ENCODE peak calls at places on chromosome 16, in seven cellular contexts. One of them, this sample, is unnamed.

GRCh38 chr16:53209489-53209888 is 154.7 kb downstream of the CHD9 start:
- DNase-seq in osteoblast: no peak
- DNase-seq in foreskin fibroblast: no peak
- DNase-seq in tibial artery: no peak
- DNase-seq in colonic mucosa: no peak
- DNase-seq in brain microvascular endothelial cell: no peak
- DNase-seq in lower leg skin: no peak
- DNase-seq in this sample: no peak

GRCh38 chr16:81369888-81370504 is 55.2 kb downstream of the GAN start:
- DNase-seq in foreskin fibroblast: no peak
- DNase-seq in osteoblast: no peak
- DNase-seq in brain microvascular endothelial cell: no peak
- DNase-seq in lower leg skin: no peak
- DNase-seq in tibial artery: no peak
- DNase-seq in colonic mucosa: no peak
- DNase-seq in this sample: no peak

GRCh38 chr16:68642436-68643064 is 2.6 kb upstream of the CDH3 start:
- DNase-seq in lower leg skin: no peak
- DNase-seq in foreskin fibroblast: peak; percentile 13
- DNase-seq in brain microvascular endothelial cell: peak; percentile 19
- DNase-seq in colonic mucosa: no peak
- DNase-seq in tibial artery: no peak
- DNase-seq in osteoblast: peak; percentile 82
- DNase-seq in this sample: no peak

GRCh38 chr16:30142672-30143346 is 19.8 kb upstream of the MAPK3 start:
- DNase-seq in brain microvascular endothelial cell: no peak
- DNase-seq in tibial artery: no peak
- DNase-seq in osteoblast: no peak
- DNase-seq in foreskin fibroblast: no peak
- DNase-seq in lower leg skin: no peak
- DNase-seq in colonic mucosa: no peak
- DNase-seq in this sample: no peak

GRCh38 chr16:1494129-1494640 is 1.0 kb downstream of the TELO2 start:
- DNase-seq in osteoblast: peak; percentile 100
- DNase-seq in tibial artery: peak; percentile 81
- DNase-seq in foreskin fibroblast: peak; percentile 81
- DNase-seq in colonic mucosa: peak; percentile 31
- DNase-seq in brain microvascular endothelial cell: peak; percentile 66
- DNase-seq in lower leg skin: no peak
- DNase-seq in this sample: peak; percentile 25

GRCh38 chr16:9115277-9115676 is 23.8 kb downstream of the HAPSTR1 start:
- DNase-seq in brain microvascular endothelial cell: no peak
- DNase-seq in colonic mucosa: no peak
- DNase-seq in osteoblast: no peak
- DNase-seq in tibial artery: no peak
- DNase-seq in foreskin fibroblast: no peak
- DNase-seq in lower leg skin: no peak
- DNase-seq in this sample: no peak

GRCh38 chr16:4957720-4958509 is at the start of gene SEC14L5:
- DNase-seq in foreskin fibroblast: peak; percentile 92
- DNase-seq in osteoblast: peak; percentile 99
- DNase-seq in colonic mucosa: peak; percentile 100
- DNase-seq in lower leg skin: peak; percentile 98
- DNase-seq in brain microvascular endothelial cell: peak; percentile 97
- DNase-seq in tibial artery: peak; percentile 98
- DNase-seq in this sample: peak; percentile 83

GRCh38 chr16:79328327-79329162 is 272.0 kb downstream of the MAF start:
- DNase-seq in colonic mucosa: no peak
- DNase-seq in brain microvascular endothelial cell: no peak
- DNase-seq in osteoblast: no peak
- DNase-seq in lower leg skin: no peak
- DNase-seq in foreskin fibroblast: no peak
- DNase-seq in tibial artery: no peak
- DNase-seq in this sample: no peak

GRCh38 chr16:56919099-56919800 is 12.7 kb upstream of the HERPUD1 start:
- DNase-seq in brain microvascular endothelial cell: no peak
- DNase-seq in colonic mucosa: no peak
- DNase-seq in osteoblast: no peak
- DNase-seq in foreskin fibroblast: no peak
- DNase-seq in lower leg skin: peak; percentile 40
- DNase-seq in tibial artery: peak; percentile 49
- DNase-seq in this sample: no peak

GRCh38 chr16:56984639-56985038 is 4.7 kb upstream of the NLRC5 start:
- DNase-seq in foreskin fibroblast: no peak
- DNase-seq in colonic mucosa: no peak
- DNase-seq in brain microvascular endothelial cell: no peak
- DNase-seq in lower leg skin: no peak
- DNase-seq in osteoblast: no peak
- DNase-seq in tibial artery: peak; percentile 11
- DNase-seq in this sample: no peak

GRCh38 chr16:57245472-57246113 is 534 bp downstream of the ARL2BP start:
- DNase-seq in colonic mucosa: peak; percentile 52
- DNase-seq in osteoblast: no peak
- DNase-seq in brain microvascular endothelial cell: no peak
- DNase-seq in lower leg skin: no peak
- DNase-seq in foreskin fibroblast: no peak
- DNase-seq in tibial artery: no peak
- DNase-seq in this sample: no peak

GRCh38 chr16:7090628-7091115 is 242.0 kb upstream of the RBFOX1 start:
- DNase-seq in colonic mucosa: no peak
- DNase-seq in osteoblast: no peak
- DNase-seq in foreskin fibroblast: no peak
- DNase-seq in tibial artery: no peak
- DNase-seq in brain microvascular endothelial cell: no peak
- DNase-seq in lower leg skin: no peak
- DNase-seq in this sample: no peak

GRCh38 chr16:50329446-50330189 is 39.2 kb downstream of the BRD7 start:
- DNase-seq in osteoblast: no peak
- DNase-seq in brain microvascular endothelial cell: no peak
- DNase-seq in foreskin fibroblast: no peak
- DNase-seq in lower leg skin: no peak
- DNase-seq in colonic mucosa: no peak
- DNase-seq in tibial artery: no peak
- DNase-seq in this sample: no peak

GRCh38 chr16:56388209-56388608 is 37.1 kb downstream of the AMFR start:
- DNase-seq in lower leg skin: no peak
- DNase-seq in brain microvascular endothelial cell: peak; percentile 43
- DNase-seq in foreskin fibroblast: peak; percentile 62
- DNase-seq in colonic mucosa: no peak
- DNase-seq in osteoblast: no peak
- DNase-seq in tibial artery: no peak
- DNase-seq in this sample: no peak

GRCh38 chr16:69049146-69049545 is 56.3 kb upstream of the HAS3 start:
- DNase-seq in tibial artery: no peak
- DNase-seq in colonic mucosa: no peak
- DNase-seq in foreskin fibroblast: no peak
- DNase-seq in brain microvascular endothelial cell: peak; percentile 58
- DNase-seq in lower leg skin: no peak
- DNase-seq in osteoblast: peak; percentile 85
- DNase-seq in this sample: no peak

GRCh38 chr16:49622084-49622390 is 233.9 kb downstream of the ZNF423 start:
- DNase-seq in osteoblast: no peak
- DNase-seq in tibial artery: peak; percentile 54
- DNase-seq in brain microvascular endothelial cell: no peak
- DNase-seq in lower leg skin: no peak
- DNase-seq in foreskin fibroblast: no peak
- DNase-seq in colonic mucosa: no peak
- DNase-seq in this sample: no peak

GRCh38 chr16:56594292-56594619 is 4.9 kb downstream of the MT3 start:
- DNase-seq in lower leg skin: no peak
- DNase-seq in osteoblast: no peak
- DNase-seq in tibial artery: no peak
- DNase-seq in colonic mucosa: no peak
- DNase-seq in brain microvascular endothelial cell: no peak
- DNase-seq in foreskin fibroblast: no peak
- DNase-seq in this sample: no peak

GRCh38 chr16:88639231-88640038 is 1.1 kb downstream of the IL17C start:
- DNase-seq in foreskin fibroblast: no peak
- DNase-seq in lower leg skin: no peak
- DNase-seq in tibial artery: no peak
- DNase-seq in brain microvascular endothelial cell: no peak
- DNase-seq in colonic mucosa: peak; percentile 59
- DNase-seq in osteoblast: peak; percentile 93
- DNase-seq in this sample: no peak

GRCh38 chr16:56982695-56983094 is 6.7 kb upstream of the NLRC5 start:
- DNase-seq in brain microvascular endothelial cell: no peak
- DNase-seq in lower leg skin: no peak
- DNase-seq in foreskin fibroblast: no peak
- DNase-seq in colonic mucosa: no peak
- DNase-seq in tibial artery: peak; percentile 25
- DNase-seq in osteoblast: no peak
- DNase-seq in this sample: no peak

DNA sequence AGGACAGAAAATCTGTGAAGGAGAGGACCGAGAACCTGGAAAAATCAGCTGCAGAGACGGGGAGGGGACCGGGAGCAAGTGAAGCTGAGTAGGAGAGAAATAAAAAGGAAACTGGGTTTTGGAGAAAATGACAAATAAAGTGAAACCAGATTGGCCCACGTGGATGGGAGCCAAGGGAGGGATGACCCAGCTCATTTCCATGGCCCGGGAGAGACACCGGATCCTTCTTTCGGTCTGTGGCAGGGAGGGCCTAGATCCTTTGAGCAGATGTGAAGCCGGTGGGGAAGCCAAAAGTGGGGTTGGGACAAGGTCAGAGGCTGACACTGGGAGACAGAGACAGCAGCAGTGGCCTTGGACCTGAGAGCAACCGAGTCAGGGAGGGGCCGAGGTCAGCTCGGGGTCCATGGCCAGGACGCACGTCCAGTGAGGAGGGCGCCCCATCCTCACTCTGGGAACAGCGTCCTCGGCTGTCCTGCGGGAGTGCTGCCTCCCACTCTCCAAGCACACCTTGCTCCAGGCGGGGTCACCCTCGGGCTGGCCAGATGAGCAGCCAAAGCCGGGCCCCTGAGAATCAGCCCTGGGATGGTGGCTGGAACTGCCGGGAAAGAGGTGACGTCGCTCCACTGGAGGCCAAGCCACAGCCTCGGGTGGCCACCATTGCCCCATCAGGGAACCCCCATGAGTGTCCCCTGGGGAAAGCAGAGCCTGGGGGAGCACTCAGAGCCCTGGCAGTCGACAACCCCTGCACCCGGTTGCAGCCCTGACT is 50.8 kb upstream of the CDR2 start:
- DNase-seq in lower leg skin: peak; percentile 36
- DNase-seq in tibial artery: no peak
- DNase-seq in osteoblast: peak; percentile 87
- DNase-seq in colonic mucosa: no peak
- DNase-seq in brain microvascular endothelial cell: no peak
- DNase-seq in foreskin fibroblast: peak; percentile 62
- DNase-seq in this sample: no peak
- H3K4me3 ChIP-seq in lower leg skin: no peak overlapping the region
- H3K4me3 ChIP-seq in tibial artery: peak overlapping the region; percentile 24
- H3K4me3 ChIP-seq in osteoblast: peak overlapping the region; percentile 61
- H3K4me3 ChIP-seq in colonic mucosa: no peak overlapping the region
- H3K4me3 ChIP-seq in brain microvascular endothelial cell: no peak overlapping the region
- H3K4me3 ChIP-seq in foreskin fibroblast: peak overlapping the region; percentile 31
- H3K4me3 ChIP-seq in this sample: peak overlapping the region; percentile 35

GRCh38 chr16:13510425-13511151 is 409.4 kb upstream of the ERCC4 start:
- DNase-seq in lower leg skin: no peak
- DNase-seq in colonic mucosa: no peak
- DNase-seq in brain microvascular endothelial cell: no peak
- DNase-seq in tibial artery: no peak
- DNase-seq in osteoblast: no peak
- DNase-seq in foreskin fibroblast: no peak
- DNase-seq in this sample: no peak
- TF ChIP-seq CTCF in lower leg skin: no peak
- TF ChIP-seq CTCF in colonic mucosa: no peak
- TF ChIP-seq CTCF in brain microvascular endothelial cell: peak; percentile 5
- TF ChIP-seq CTCF in tibial artery: no peak
- TF ChIP-seq CTCF in osteoblast: no peak
- TF ChIP-seq CTCF in foreskin fibroblast: no peak
- TF ChIP-seq CTCF in this sample: no peak

DNA sequence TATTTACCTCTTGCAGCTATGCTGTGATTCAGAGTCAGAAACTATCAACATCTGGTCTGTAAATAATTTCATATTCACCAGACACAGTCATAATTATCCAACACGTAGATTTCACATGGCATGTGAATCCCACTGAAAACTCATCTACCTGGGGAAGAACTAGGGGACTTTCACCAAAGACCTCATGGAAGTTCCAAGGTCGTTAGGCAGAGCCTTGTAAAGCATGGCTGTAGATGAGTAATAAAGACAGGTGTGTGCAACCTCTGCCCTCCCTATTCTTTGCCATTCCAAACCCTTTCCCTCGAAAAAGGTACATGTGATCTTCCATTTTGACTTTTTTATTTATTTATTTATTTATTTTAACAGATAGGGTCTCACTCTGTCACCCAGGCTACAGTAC is 1.9 kb upstream of the CHST5 start:
- DNase-seq in lower leg skin: no peak
- DNase-seq in foreskin fibroblast: no peak
- DNase-seq in tibial artery: no peak
- DNase-seq in colonic mucosa: peak; percentile 48
- DNase-seq in brain microvascular endothelial cell: no peak
- DNase-seq in osteoblast: peak; percentile 9
- DNase-seq in this sample: no peak
- H3K4me3 ChIP-seq in lower leg skin: no peak overlapping the region
- H3K4me3 ChIP-seq in foreskin fibroblast: no peak overlapping the region
- H3K4me3 ChIP-seq in tibial artery: no peak overlapping the region
- H3K4me3 ChIP-seq in colonic mucosa: no peak overlapping the region
- H3K4me3 ChIP-seq in brain microvascular endothelial cell: no peak overlapping the region
- H3K4me3 ChIP-seq in osteoblast: no peak overlapping the region
- H3K4me3 ChIP-seq in this sample: no peak overlapping the region

GRCh38 chr16:67200491-67200890 is 1.6 kb downstream of the ELMO3 start:
- DNase-seq in lower leg skin: no peak
- DNase-seq in brain microvascular endothelial cell: no peak
- DNase-seq in foreskin fibroblast: no peak
- DNase-seq in tibial artery: no peak
- DNase-seq in colonic mucosa: no peak
- DNase-seq in osteoblast: peak; percentile 86
- DNase-seq in this sample: no peak

GRCh38 chr16:67198238-67198734 is 645 bp upstream of the ELMO3 start:
- DNase-seq in colonic mucosa: peak; percentile 80
- DNase-seq in lower leg skin: no peak
- DNase-seq in brain microvascular endothelial cell: no peak
- DNase-seq in osteoblast: peak; percentile 99
- DNase-seq in tibial artery: no peak
- DNase-seq in foreskin fibroblast: no peak
- DNase-seq in this sample: no peak

GRCh38 chr16:67199011-67199807 is at the start of gene ELMO3:
- DNase-seq in lower leg skin: no peak
- DNase-seq in osteoblast: peak; percentile 85
- DNase-seq in colonic mucosa: peak; percentile 89
- DNase-seq in tibial artery: no peak
- DNase-seq in brain microvascular endothelial cell: no peak
- DNase-seq in foreskin fibroblast: no peak
- DNase-seq in this sample: no peak

GRCh38 chr16:67201411-67202345 is 2.7 kb downstream of the ELMO3 start:
- DNase-seq in lower leg skin: no peak
- DNase-seq in foreskin fibroblast: no peak
- DNase-seq in brain microvascular endothelial cell: no peak
- DNase-seq in tibial artery: no peak
- DNase-seq in osteoblast: peak; percentile 90
- DNase-seq in colonic mucosa: no peak
- DNase-seq in this sample: no peak

DNA sequence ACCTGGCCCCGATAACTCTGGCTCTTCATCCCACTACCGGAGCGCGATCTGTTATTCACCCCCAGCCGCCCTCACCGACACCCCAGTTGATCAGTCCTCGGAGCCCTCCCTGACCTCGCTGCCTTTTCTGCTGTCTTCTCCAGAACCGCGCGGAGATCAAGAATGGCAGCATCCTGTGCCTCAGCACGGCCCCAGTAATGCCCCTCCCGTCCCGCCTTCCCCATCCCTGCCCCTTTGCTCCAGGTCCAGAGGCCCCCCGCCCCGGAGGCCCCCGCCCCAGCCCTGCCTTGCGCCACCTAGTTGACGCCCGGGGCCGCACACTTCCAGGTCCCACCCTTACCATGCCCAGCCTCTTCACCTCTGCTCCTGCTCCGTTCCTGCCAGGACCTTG is 872 bp downstream of the ELMO3 start:
- DNase-seq in brain microvascular endothelial cell: no peak
- DNase-seq in colonic mucosa: peak; percentile 70
- DNase-seq in foreskin fibroblast: no peak
- DNase-seq in tibial artery: no peak
- DNase-seq in osteoblast: peak; percentile 76
- DNase-seq in lower leg skin: no peak
- DNase-seq in this sample: no peak
- TF ChIP-seq CTCF in brain microvascular endothelial cell: peak; percentile 10
- TF ChIP-seq CTCF in colonic mucosa: no peak
- TF ChIP-seq CTCF in foreskin fibroblast: no peak
- TF ChIP-seq CTCF in tibial artery: no peak
- TF ChIP-seq CTCF in osteoblast: no peak
- TF ChIP-seq CTCF in lower leg skin: no peak
- TF ChIP-seq CTCF in this sample: no peak